ENCODE peak calls at places on chromosomes 5 and 9, in seven cellular contexts. U is stimulated activated naive CD8-positive, alpha-beta T cell treated with anti-CD3 and anti-CD28 coated beads, Interleukin-15, amount 100 ng/mL, for 72 hours; P is EH; C is GM12892; E is DMS53; Y is NCI-H774; D is GM04504. O is an unnamed sample.
A peak's percentile ranks its signal among the peaks of the same experiment; 100 is the strongest.

GRCh38 chr9:95171001-95171400 is 146.5 kb downstream of the FANCC start:
- DNase-seq in U (no peak), P (peak; percentile 66), C (no peak), E (peak; percentile 73), Y (no peak), D (no peak), O (no peak)

GRCh38 chr9:86122309-86122708 is 23.0 kb upstream of the GOLM1 start:
- DNase-seq in U (no peak), P (no peak), C (no peak), E (peak; percentile 16), Y (no peak), D (no peak), O (no peak)

GRCh38 chr5:168443533-168443932 is 42.7 kb upstream of the RARS1 start:
- DNase-seq in U (no peak), P (peak; percentile 32), C (no peak), E (no peak), Y (no peak), D (no peak), O (no peak)

GRCh38 chr5:138334867-138335447 is 3.1 kb upstream of the FAM53C start:
- DNase-seq in U (no peak), P (no peak), C (no peak), E (no peak), Y (no peak), D (no peak), O (no peak)

GRCh38 chr5:17443333-17444125 is 54.5 kb upstream of the TAF11L2 start:
- DNase-seq in U (no peak), P (no peak), C (no peak), E (no peak), Y (no peak), D (no peak), O (no peak)

GRCh38 chr5:82641362-82641988 is 363.3 kb upstream of the RPS23 start:
- DNase-seq in U (peak; percentile 5), P (peak; percentile 84), C (peak; percentile 7), E (peak; percentile 92), Y (peak; percentile 88), D (peak; percentile 79), O (no peak)

GRCh38 chr5:135207866-135208265 is 173.8 kb upstream of the PITX1 start:
- DNase-seq in U (no peak), P (no peak), C (no peak), E (no peak), Y (no peak), D (no peak), O (no peak)

GRCh38 chr5:37208883-37209808 is 40.0 kb downstream of the CPLANE1 start:
- DNase-seq in U (peak; percentile 10), P (peak; percentile 79), C (no peak), E (no peak), Y (no peak), D (peak; percentile 28), O (no peak)

GRCh38 chr9:22119537-22120167 is 110.5 kb upstream of the CDKN2B start:
- DNase-seq in U (peak; percentile 19), P (peak; percentile 64), C (no peak), E (peak; percentile 56), Y (no peak), D (no peak), O (no peak)

GRCh38 chr9:134031783-134032182 is 6.5 kb downstream of the BRD3OS start:
- DNase-seq in U (no peak), P (no peak), C (no peak), E (no peak), Y (no peak), D (no peak), O (no peak)

GRCh38 chr5:34484190-34484589 is 171.9 kb upstream of the RAI14 start:
- DNase-seq in U (no peak), P (no peak), C (no peak), E (peak; percentile 62), Y (no peak), D (no peak), O (no peak)

GRCh38 chr5:65776707-65777141 is 54.7 kb downstream of the NLN start:
- DNase-seq in U (no peak), P (peak; percentile 77), C (no peak), E (no peak), Y (no peak), D (peak; percentile 28), O (no peak)

GRCh38 chr9:120870206-120870605 is 6.8 kb downstream of the PHF19 start:
- DNase-seq in U (no peak), P (no peak), C (no peak), E (no peak), Y (no peak), D (no peak), O (no peak)

GRCh38 chr5:136058031-136058971 is 29.5 kb downstream of the TGFBI start:
- DNase-seq in U (no peak), P (peak; percentile 99), C (no peak), E (peak; percentile 97), Y (no peak), D (peak; percentile 96), O (no peak)

GRCh38 chr5:92177926-92178487 is 794.9 kb upstream of the ARRDC3 start:
- DNase-seq in U (no peak), P (no peak), C (no peak), E (no peak), Y (no peak), D (no peak), O (no peak)

GRCh38 chr5:5340206-5340729 is 82.2 kb upstream of the ICE1 start:
- DNase-seq in U (no peak), P (peak; percentile 98), C (no peak), E (peak; percentile 58), Y (no peak), D (peak; percentile 93), O (no peak)

GRCh38 chr9:135589596-135590485 is 28.3 kb downstream of the PAEP start:
- DNase-seq in U (no peak), P (no peak), C (no peak), E (no peak), Y (no peak), D (no peak), O (peak; percentile 11)

GRCh38 chr5:179895861-179896260 is 11.8 kb downstream of the TBC1D9B start:
- DNase-seq in U (no peak), P (no peak), C (no peak), E (no peak), Y (no peak), D (no peak), O (no peak)

GRCh38 chr5:170338933-170339779 is 41.6 kb upstream of the LCP2 start:
- DNase-seq in U (peak; percentile 47), P (no peak), C (peak; percentile 54), E (no peak), Y (no peak), D (no peak), O (peak; percentile 57)

GRCh38 chr9:11158676-11159075 is 545.9 kb upstream of the PTPRD start:
- DNase-seq in U (no peak), P (no peak), C (no peak), E (no peak), Y (no peak), D (no peak), O (no peak)

GRCh38 chr5:154384480-154385235 is 61.1 kb upstream of the SAP30L start:
- DNase-seq in U (no peak), P (no peak), C (peak; percentile 47), E (peak; percentile 37), Y (no peak), D (no peak), O (peak; percentile 66)

GRCh38 chr9:113492343-113493079 is 29.0 kb downstream of the RGS3 start:
- DNase-seq in U (no peak), P (peak; percentile 49), C (no peak), E (no peak), Y (no peak), D (no peak), O (no peak)

GRCh38 chr5:157148734-157149615 is 6.3 kb upstream of the MED7 start:
- DNase-seq in U (peak; percentile 77), P (peak; percentile 67), C (no peak), E (peak; percentile 81), Y (peak; percentile 3), D (peak; percentile 31), O (peak; percentile 86)

GRCh38 chr9:137375321-137376058 is 47.5 kb downstream of the EXD3 start:
- DNase-seq in U (no peak), P (no peak), C (no peak), E (no peak), Y (no peak), D (no peak), O (no peak)

GRCh38 chr5:61754792-61755191 is 422.7 kb downstream of the ZSWIM6 start:
- DNase-seq in U (no peak), P (no peak), C (no peak), E (no peak), Y (no peak), D (no peak), O (no peak)

GRCh38 chr5:5421149-5421960 is 1.1 kb upstream of the ICE1 start:
- DNase-seq in U (no peak), P (peak; percentile 17), C (no peak), E (peak; percentile 62), Y (peak; percentile 25), D (no peak), O (peak; percentile 37)

GRCh38 chr5:139636975-139637408 is 11.2 kb upstream of the CXXC5 start:
- DNase-seq in U (no peak), P (peak; percentile 51), C (no peak), E (peak; percentile 77), Y (no peak), D (no peak), O (no peak)

GRCh38 chr5:79093762-79094161 is 17.8 kb upstream of the BHMT start:
- DNase-seq in U (no peak), P (no peak), C (no peak), E (peak; percentile 61), Y (peak; percentile 62), D (no peak), O (no peak)

GRCh38 chr5:124996023-124996763 is 249.8 kb upstream of the ZNF608 start:
- DNase-seq in U (no peak), P (peak; percentile 18), C (no peak), E (no peak), Y (no peak), D (peak; percentile 3), O (no peak)

GRCh38 chr5:100776244-100776643 is 126.8 kb downstream of the ST8SIA4 start:
- DNase-seq in U (no peak), P (peak; percentile 62), C (no peak), E (no peak), Y (no peak), D (no peak), O (no peak)

GRCh38 chr5:69271376-69271775 is 36.7 kb downstream of the CDK7 start:
- DNase-seq in U (no peak), P (peak; percentile 78), C (no peak), E (peak; percentile 26), Y (no peak), D (peak; percentile 22), O (no peak)

GRCh38 chr5:3347741-3348140 is 247.9 kb upstream of the IRX1 start:
- DNase-seq in U (no peak), P (no peak), C (no peak), E (no peak), Y (no peak), D (no peak), O (no peak)

GRCh38 chr9:37302277-37302676 is 120.2 kb upstream of the GRHPR start:
- DNase-seq in U (peak; percentile 47), P (peak; percentile 46), C (peak; percentile 38), E (peak; percentile 46), Y (peak; percentile 15), D (no peak), O (peak; percentile 60)

GRCh38 chr5:180069589-180070247 is 1.8 kb downstream of the RNF130 start:
- DNase-seq in U (no peak), P (no peak), C (no peak), E (no peak), Y (no peak), D (no peak), O (no peak)

GRCh38 chr5:13378073-13378472 is 566.4 kb downstream of the DNAH5 start:
- DNase-seq in U (no peak), P (no peak), C (no peak), E (no peak), Y (no peak), D (peak; percentile 42), O (no peak)

GRCh38 chr9:135479469-135480052 is at the start of gene PPP1R26:
- DNase-seq in U (no peak), P (peak; percentile 25), C (no peak), E (peak; percentile 69), Y (peak; percentile 41), D (no peak), O (no peak)

GRCh38 chr5:138064526-138064925 is 19.3 kb upstream of the WNT8A start:
- DNase-seq in U (no peak), P (no peak), C (no peak), E (no peak), Y (no peak), D (no peak), O (no peak)

GRCh38 chr9:136769710-136770191 is 5.4 kb upstream of the LCN15 start:
- DNase-seq in U (peak; percentile 57), P (no peak), C (no peak), E (no peak), Y (no peak), D (no peak), O (peak; percentile 27)